ENCODE peak calls at places on chromosomes 4 and X, in seven cellular contexts. G, D, E, X, Y, U and P are unnamed samples.

GRCh38 chr4:21307709-21308108 is 607.5 kb downstream of the PACRGL start:
- DNase-seq in Y (no peak), D (no peak), X (no peak), E (no peak), G (no peak), U (no peak), P (no peak)

GRCh38 chr4:89161841-89162240 is 50.5 kb downstream of the TIGD2 start:
- DNase-seq in E (no peak), X (no peak), Y (no peak), U (no peak), D (peak; percentile 6), G (no peak), P (no peak)

GRCh38 chrX:155819966-155820491 is 61.1 kb upstream of the VAMP7 start:
- DNase-seq in Y (peak; percentile 28), D (peak; percentile 85), E (peak; percentile 51), U (no peak), X (peak; percentile 58), G (no peak), P (peak; percentile 35)

GRCh38 chr4:76703123-76703490 is 194.8 kb downstream of the SOWAHB start:
- DNase-seq in D (no peak), E (no peak), X (no peak), Y (no peak), G (no peak), U (no peak), P (no peak)

GRCh38 chr4:10164877-10165283 is 48.3 kb upstream of the WDR1 start:
- DNase-seq in D (peak; percentile 42), G (no peak), X (peak; percentile 77), U (no peak), E (peak; percentile 58), Y (peak; percentile 68), P (no peak)

GRCh38 chr4:13881880-13882279 is 254.4 kb upstream of the BOD1L1 start:
- DNase-seq in X (no peak), U (no peak), E (no peak), G (no peak), Y (no peak), D (no peak), P (no peak)

GRCh38 chrX:30282527-30282926 is 26.7 kb downstream of the NR0B1 start:
- DNase-seq in G (no peak), E (no peak), Y (no peak), D (peak; percentile 10), X (no peak), U (no peak), P (no peak)

GRCh38 chrX:40086569-40087335 is 11.0 kb downstream of the BCOR start:
- DNase-seq in G (no peak), U (no peak), X (no peak), D (peak; percentile 77), Y (no peak), E (no peak), P (no peak)

GRCh38 chr4:126202226-126202625 is 887.5 kb downstream of the FAT4 start:
- DNase-seq in U (no peak), G (no peak), Y (no peak), E (no peak), X (no peak), D (no peak), P (no peak)

GRCh38 chrX:150664290-150664689 is 28.9 kb upstream of the MTMR1 start:
- DNase-seq in E (no peak), G (no peak), D (no peak), Y (no peak), X (no peak), U (no peak), P (no peak)

GRCh38 chr4:68342139-68342538 is 7.8 kb downstream of the YTHDC1 start:
- DNase-seq in Y (no peak), E (no peak), X (no peak), D (peak; percentile 73), G (no peak), U (no peak), P (no peak)

GRCh38 chr4:15729910-15730533 is 27.2 kb downstream of the BST1 start:
- DNase-seq in G (no peak), E (no peak), U (no peak), D (peak; percentile 53), X (no peak), Y (peak; percentile 59), P (no peak)

GRCh38 chrX:40207626-40208025 is 109.9 kb upstream of the BCOR start:
- DNase-seq in G (no peak), E (no peak), U (no peak), Y (peak; percentile 49), D (peak; percentile 19), X (no peak), P (no peak)

GRCh38 chr4:6549445-6549844 is 25.5 kb upstream of the MAN2B2 start:
- DNase-seq in Y (no peak), U (no peak), X (no peak), D (no peak), E (no peak), G (no peak), P (no peak)

GRCh38 chr4:6546091-6546490 is 28.9 kb upstream of the MAN2B2 start:
- DNase-seq in U (no peak), D (no peak), E (no peak), X (no peak), Y (no peak), G (no peak), P (no peak)

GRCh38 chr4:6548201-6548881 is 26.6 kb upstream of the MAN2B2 start:
- DNase-seq in U (no peak), E (no peak), X (peak; percentile 66), D (peak; percentile 22), G (no peak), Y (peak; percentile 51), P (no peak)

GRCh38 chr4:6548882-6549230 is 26.1 kb upstream of the MAN2B2 start:
- DNase-seq in X (no peak), Y (no peak), E (no peak), D (no peak), U (no peak), G (no peak), P (no peak)

GRCh38 chr4:6546681-6547447 is 28.1 kb upstream of the MAN2B2 start:
- DNase-seq in X (peak; percentile 69), Y (peak; percentile 81), U (no peak), G (no peak), D (peak; percentile 72), E (no peak), P (no peak)
- TF ChIP-seq POLR2A in X (no peak), Y (no peak), U (no peak), G (no peak), D (no peak), E (no peak), P (no peak)

GRCh38 chr4:138181288-138181687 is 60.9 kb downstream of the SLC7A11 start:
- DNase-seq in U (no peak), Y (no peak), X (no peak), D (peak; percentile 25), E (no peak), G (no peak), P (no peak)

GRCh38 chr4:138177278-138177968 is 64.7 kb downstream of the SLC7A11 start:
- DNase-seq in Y (no peak), D (no peak), X (no peak), E (no peak), G (no peak), U (no peak), P (no peak)

GRCh38 chr4:138178566-138178965 is 63.6 kb downstream of the SLC7A11 start:
- DNase-seq in X (no peak), G (no peak), E (no peak), D (peak; percentile 51), Y (no peak), U (no peak), P (no peak)

GRCh38 chr4:138175337-138175794 is 66.8 kb downstream of the SLC7A11 start:
- DNase-seq in D (peak; percentile 61), Y (no peak), G (no peak), X (no peak), E (no peak), U (no peak), P (no peak)
- H3K27ac ChIP-seq in D (peak overlapping the region; percentile 2), Y (no peak overlapping the region), G (no peak overlapping the region), X (no peak overlapping the region), E (no peak overlapping the region), U (no peak overlapping the region), P (no peak overlapping the region)

GRCh38 chr4:38290360-38290759 is 330.2 kb downstream of the PTTG2 start:
- DNase-seq in D (peak; percentile 70), G (no peak), X (no peak), E (no peak), Y (no peak), U (no peak), P (no peak)
- TF ChIP-seq CTCF in D (no peak), G (no peak), X (no peak), E (no peak), Y (no peak), U (no peak), P (no peak)

GRCh38 chrX:1493877-1494510 is 41.3 kb upstream of the ASMTL start:
- DNase-seq in X (peak; percentile 59), Y (no peak), D (no peak), G (no peak), U (peak; percentile 83), E (no peak), P (no peak)
- TF ChIP-seq POLR2A in X (no peak), Y (no peak), D (no peak), G (no peak), U (no peak), E (no peak), P (no peak)